ENCODE peak calls at places on chromosomes 12 and 14, in six cellular contexts. R is ACHN; L is NCI-H1436; U is activated CD8-positive, alpha-beta memory T cell treated with anti-CD3 and anti-CD28 coated beads, Interleukin-2, amount 50 U/mL, for 4 hours; Y is suprapubic skin; T is LHCN-M2. C is an unnamed sample.

GRCh38 chr12:55738113-55739024 is 4.6 kb upstream of the GDF11 start:
- DNase-seq in R (peak; percentile 94), T (peak; percentile 88), Y (peak; percentile 92), L (peak; percentile 89), U (peak; percentile 76), C (peak; percentile 91)

GRCh38 chr14:92997343-92998061 is 74.6 kb downstream of the CHGA start:
- DNase-seq in Y (no peak), R (no peak), U (no peak), T (no peak), L (no peak), C (no peak)

GRCh38 chr14:58171090-58171489 is 19.1 kb upstream of the ARMH4 start:
- DNase-seq in T (peak; percentile 93), L (peak; percentile 87), U (peak; percentile 31), Y (peak; percentile 83), R (peak; percentile 82), C (peak; percentile 96)

GRCh38 chr12:120064054-120064940 is 52.3 kb downstream of the RAB35 start:
- DNase-seq in Y (no peak), L (no peak), R (no peak), T (no peak), U (no peak), C (no peak)

GRCh38 chr14:76828339-76829015 is 2.3 kb downstream of the LRRC74A start:
- DNase-seq in U (no peak), T (no peak), L (no peak), Y (no peak), R (no peak), C (no peak)

GRCh38 chr12:12645485-12645884 is 33.8 kb downstream of the CREBL2 start:
- DNase-seq in L (peak; percentile 0), T (peak; percentile 54), Y (no peak), R (peak; percentile 56), U (peak; percentile 25), C (peak; percentile 50)

GRCh38 chr12:27525373-27525772 is 1.4 kb downstream of the PPFIBP1 start:
- DNase-seq in L (no peak), T (peak; percentile 78), U (no peak), R (peak; percentile 62), Y (no peak), C (peak; percentile 86)

GRCh38 chr14:99173086-99173485 is 98.9 kb downstream of the BCL11B start:
- DNase-seq in R (no peak), L (no peak), U (no peak), T (no peak), Y (peak; percentile 46), C (no peak)

GRCh38 chr12:96247567-96247962 is 53.4 kb downstream of the ELK3 start:
- DNase-seq in T (peak; percentile 78), R (peak; percentile 50), U (no peak), Y (no peak), L (no peak), C (peak; percentile 66)

GRCh38 chr12:56082382-56082781 is 2.4 kb downstream of the ERBB3 start:
- DNase-seq in T (no peak), L (no peak), Y (no peak), U (no peak), R (no peak), C (no peak)

GRCh38 chr12:39905152-39905551 is 200.7 kb downstream of the SLC2A13 start:
- DNase-seq in U (no peak), Y (peak; percentile 65), L (no peak), R (no peak), T (peak; percentile 9), C (no peak)

GRCh38 chr12:70283232-70283631 is 40.0 kb downstream of the CNOT2 start:
- DNase-seq in L (no peak), R (no peak), Y (no peak), T (no peak), U (no peak), C (no peak)

GRCh38 chr14:91570021-91570420 is 59.9 kb upstream of the PPP4R3A start:
- DNase-seq in U (no peak), T (no peak), R (no peak), L (no peak), Y (no peak), C (no peak)

GRCh38 chr14:76486251-76486743 is 110.4 kb downstream of the ESRRB start:
- DNase-seq in T (no peak), Y (no peak), U (no peak), R (no peak), L (peak; percentile 98), C (no peak)

GRCh38 chr12:5546616-5547015 is 114.7 kb downstream of the NTF3 start:
- DNase-seq in R (no peak), L (no peak), U (no peak), Y (no peak), T (no peak), C (no peak)

GRCh38 chr12:47920913-47921312 is 16.1 kb upstream of the VDR start:
- DNase-seq in R (no peak), Y (no peak), U (no peak), L (no peak), T (no peak), C (no peak)

GRCh38 chr14:77542349-77543239 is 44.0 kb upstream of the ISM2 start:
- DNase-seq in T (no peak), R (no peak), L (no peak), U (no peak), Y (no peak), C (no peak)

GRCh38 chr12:15164997-15165659 is 56.1 kb downstream of the RERG start:
- DNase-seq in R (peak; percentile 49), U (no peak), L (no peak), Y (no peak), T (peak; percentile 62), C (no peak)

GRCh38 chr12:54472494-54473262 is 724 bp downstream of the GTSF1 start:
- DNase-seq in U (no peak), R (no peak), Y (no peak), L (no peak), T (no peak), C (no peak)

GRCh38 chr12:79686171-79686570 is 4.6 kb downstream of the PAWR start:
- DNase-seq in Y (no peak), U (no peak), R (peak; percentile 24), T (no peak), L (no peak), C (no peak)

GRCh38 chr12:119835068-119835467 is 42.1 kb downstream of the CIT start:
- DNase-seq in T (no peak), Y (no peak), L (no peak), R (peak; percentile 13), U (no peak), C (no peak)

GRCh38 chr14:30482270-30482669 is 76.7 kb upstream of the G2E3 start:
- DNase-seq in T (no peak), L (no peak), Y (no peak), R (no peak), U (no peak), C (no peak)